ENCODE peak calls at places on chromosomes 7 and 10, in nine cellular contexts. One of them, this sample, is unnamed.

GRCh38 chr10:42637648-42638052 is 720 bp downstream of the ZNF33B start:
- DNase-seq in NCI-H1417: no peak
- DNase-seq in stimulated activated CD4-positive, alpha-beta T cell treated with anti-CD3 and anti-CD28 coated beads, TNF-alpha, amount 100 ng/mL, for 1 hour: no peak
- DNase-seq in heart right ventricle: no peak
- DNase-seq in pancreas: no peak
- DNase-seq in NCI-H2081: no peak
- DNase-seq in endodermal cell: no peak
- DNase-seq in thoracic aorta: no peak
- DNase-seq in left ventricle myocardium inferior: no peak
- DNase-seq in this sample: no peak

GRCh38 chr7:114813597-114813996 is 108.3 kb upstream of the MDFIC start:
- DNase-seq in NCI-H1417: no peak
- DNase-seq in stimulated activated CD4-positive, alpha-beta T cell treated with anti-CD3 and anti-CD28 coated beads, TNF-alpha, amount 100 ng/mL, for 1 hour: no peak
- DNase-seq in heart right ventricle: no peak
- DNase-seq in pancreas: no peak
- DNase-seq in NCI-H2081: no peak
- DNase-seq in endodermal cell: no peak
- DNase-seq in thoracic aorta: no peak
- DNase-seq in left ventricle myocardium inferior: no peak
- DNase-seq in this sample: no peak

GRCh38 chr10:127918570-127918969 is 11.7 kb downstream of the PTPRE start:
- DNase-seq in NCI-H1417: no peak
- DNase-seq in stimulated activated CD4-positive, alpha-beta T cell treated with anti-CD3 and anti-CD28 coated beads, TNF-alpha, amount 100 ng/mL, for 1 hour: no peak
- DNase-seq in heart right ventricle: peak; percentile 44
- DNase-seq in pancreas: no peak
- DNase-seq in NCI-H2081: no peak
- DNase-seq in endodermal cell: no peak
- DNase-seq in thoracic aorta: no peak
- DNase-seq in left ventricle myocardium inferior: no peak
- DNase-seq in this sample: no peak

GRCh38 chr10:28663576-28664368 is 13.5 kb upstream of the BAMBI start:
- DNase-seq in NCI-H1417: peak; percentile 78
- DNase-seq in stimulated activated CD4-positive, alpha-beta T cell treated with anti-CD3 and anti-CD28 coated beads, TNF-alpha, amount 100 ng/mL, for 1 hour: peak; percentile 23
- DNase-seq in heart right ventricle: peak; percentile 74
- DNase-seq in pancreas: peak; percentile 83
- DNase-seq in NCI-H2081: peak; percentile 56
- DNase-seq in endodermal cell: peak; percentile 92
- DNase-seq in thoracic aorta: no peak
- DNase-seq in left ventricle myocardium inferior: peak; percentile 67
- DNase-seq in this sample: peak; percentile 27

GRCh38 chr10:4656576-4657194 is 169.3 kb upstream of the AKR1E2 start:
- DNase-seq in NCI-H1417: peak; percentile 55
- DNase-seq in stimulated activated CD4-positive, alpha-beta T cell treated with anti-CD3 and anti-CD28 coated beads, TNF-alpha, amount 100 ng/mL, for 1 hour: peak; percentile 0
- DNase-seq in heart right ventricle: peak; percentile 33
- DNase-seq in pancreas: no peak
- DNase-seq in NCI-H2081: peak; percentile 64
- DNase-seq in endodermal cell: peak; percentile 76
- DNase-seq in thoracic aorta: no peak
- DNase-seq in left ventricle myocardium inferior: peak; percentile 47
- DNase-seq in this sample: no peak

GRCh38 chr7:30923009-30923773 is 11.5 kb downstream of the AQP1 start:
- DNase-seq in NCI-H1417: no peak
- DNase-seq in stimulated activated CD4-positive, alpha-beta T cell treated with anti-CD3 and anti-CD28 coated beads, TNF-alpha, amount 100 ng/mL, for 1 hour: no peak
- DNase-seq in heart right ventricle: peak; percentile 9
- DNase-seq in pancreas: peak; percentile 50
- DNase-seq in NCI-H2081: no peak
- DNase-seq in endodermal cell: peak; percentile 28
- DNase-seq in thoracic aorta: peak; percentile 1
- DNase-seq in left ventricle myocardium inferior: peak; percentile 7
- DNase-seq in this sample: no peak

GRCh38 chr10:80462986-80463741 is 9.1 kb downstream of the TSPAN14 start:
- DNase-seq in NCI-H1417: no peak
- DNase-seq in stimulated activated CD4-positive, alpha-beta T cell treated with anti-CD3 and anti-CD28 coated beads, TNF-alpha, amount 100 ng/mL, for 1 hour: no peak
- DNase-seq in heart right ventricle: no peak
- DNase-seq in pancreas: no peak
- DNase-seq in NCI-H2081: no peak
- DNase-seq in endodermal cell: no peak
- DNase-seq in thoracic aorta: no peak
- DNase-seq in left ventricle myocardium inferior: no peak
- DNase-seq in this sample: no peak

GRCh38 chr7:79880312-79880711 is 254.3 kb upstream of the GNAI1 start:
- DNase-seq in NCI-H1417: peak; percentile 66
- DNase-seq in stimulated activated CD4-positive, alpha-beta T cell treated with anti-CD3 and anti-CD28 coated beads, TNF-alpha, amount 100 ng/mL, for 1 hour: no peak
- DNase-seq in heart right ventricle: no peak
- DNase-seq in pancreas: no peak
- DNase-seq in NCI-H2081: peak; percentile 85
- DNase-seq in endodermal cell: no peak
- DNase-seq in thoracic aorta: no peak
- DNase-seq in left ventricle myocardium inferior: no peak
- DNase-seq in this sample: no peak

GRCh38 chr7:93765475-93765874 is 125.1 kb downstream of the TFPI2 start:
- DNase-seq in NCI-H1417: no peak
- DNase-seq in stimulated activated CD4-positive, alpha-beta T cell treated with anti-CD3 and anti-CD28 coated beads, TNF-alpha, amount 100 ng/mL, for 1 hour: no peak
- DNase-seq in heart right ventricle: no peak
- DNase-seq in pancreas: no peak
- DNase-seq in NCI-H2081: no peak
- DNase-seq in endodermal cell: no peak
- DNase-seq in thoracic aorta: no peak
- DNase-seq in left ventricle myocardium inferior: no peak
- DNase-seq in this sample: no peak

GRCh38 chr10:45008524-45009161 is 7.9 kb downstream of the ZNF22 start:
- DNase-seq in NCI-H1417: peak; percentile 80
- DNase-seq in stimulated activated CD4-positive, alpha-beta T cell treated with anti-CD3 and anti-CD28 coated beads, TNF-alpha, amount 100 ng/mL, for 1 hour: no peak
- DNase-seq in heart right ventricle: no peak
- DNase-seq in pancreas: no peak
- DNase-seq in NCI-H2081: peak; percentile 33
- DNase-seq in endodermal cell: no peak
- DNase-seq in thoracic aorta: no peak
- DNase-seq in left ventricle myocardium inferior: no peak
- DNase-seq in this sample: peak; percentile 16

GRCh38 chr10:72997099-72997498 is 42.5 kb upstream of the PLA2G12B start:
- DNase-seq in NCI-H1417: no peak
- DNase-seq in stimulated activated CD4-positive, alpha-beta T cell treated with anti-CD3 and anti-CD28 coated beads, TNF-alpha, amount 100 ng/mL, for 1 hour: no peak
- DNase-seq in heart right ventricle: no peak
- DNase-seq in pancreas: no peak
- DNase-seq in NCI-H2081: no peak
- DNase-seq in endodermal cell: no peak
- DNase-seq in thoracic aorta: no peak
- DNase-seq in left ventricle myocardium inferior: no peak
- DNase-seq in this sample: no peak

GRCh38 chr10:47019546-47019945 is 108.3 kb downstream of the PTPN20 start:
- DNase-seq in NCI-H1417: no peak
- DNase-seq in stimulated activated CD4-positive, alpha-beta T cell treated with anti-CD3 and anti-CD28 coated beads, TNF-alpha, amount 100 ng/mL, for 1 hour: no peak
- DNase-seq in heart right ventricle: no peak
- DNase-seq in pancreas: no peak
- DNase-seq in NCI-H2081: no peak
- DNase-seq in endodermal cell: no peak
- DNase-seq in thoracic aorta: no peak
- DNase-seq in left ventricle myocardium inferior: no peak
- DNase-seq in this sample: no peak

GRCh38 chr10:46992794-46993552 is 81.7 kb downstream of the PTPN20 start:
- DNase-seq in NCI-H1417: no peak
- DNase-seq in stimulated activated CD4-positive, alpha-beta T cell treated with anti-CD3 and anti-CD28 coated beads, TNF-alpha, amount 100 ng/mL, for 1 hour: no peak
- DNase-seq in heart right ventricle: peak; percentile 29
- DNase-seq in pancreas: no peak
- DNase-seq in NCI-H2081: peak; percentile 13
- DNase-seq in endodermal cell: peak; percentile 69
- DNase-seq in thoracic aorta: no peak
- DNase-seq in left ventricle myocardium inferior: peak; percentile 15
- DNase-seq in this sample: no peak

GRCh38 chr10:76432274-76433012 is 1001.0 kb downstream of the LRMDA start:
- DNase-seq in NCI-H1417: no peak
- DNase-seq in stimulated activated CD4-positive, alpha-beta T cell treated with anti-CD3 and anti-CD28 coated beads, TNF-alpha, amount 100 ng/mL, for 1 hour: no peak
- DNase-seq in heart right ventricle: peak; percentile 14
- DNase-seq in pancreas: no peak
- DNase-seq in NCI-H2081: no peak
- DNase-seq in endodermal cell: peak; percentile 72
- DNase-seq in thoracic aorta: peak; percentile 43
- DNase-seq in left ventricle myocardium inferior: no peak
- DNase-seq in this sample: no peak

GRCh38 chr7:25069900-25070443 is 55.1 kb downstream of the CYCS start:
- DNase-seq in NCI-H1417: peak; percentile 62
- DNase-seq in stimulated activated CD4-positive, alpha-beta T cell treated with anti-CD3 and anti-CD28 coated beads, TNF-alpha, amount 100 ng/mL, for 1 hour: peak; percentile 11
- DNase-seq in heart right ventricle: peak; percentile 15
- DNase-seq in pancreas: no peak
- DNase-seq in NCI-H2081: peak; percentile 80
- DNase-seq in endodermal cell: peak; percentile 77
- DNase-seq in thoracic aorta: no peak
- DNase-seq in left ventricle myocardium inferior: peak; percentile 19
- DNase-seq in this sample: no peak

GRCh38 chr10:97207756-97208346 is 22.1 kb upstream of the SLIT1 start:
- DNase-seq in NCI-H1417: no peak
- DNase-seq in stimulated activated CD4-positive, alpha-beta T cell treated with anti-CD3 and anti-CD28 coated beads, TNF-alpha, amount 100 ng/mL, for 1 hour: no peak
- DNase-seq in heart right ventricle: no peak
- DNase-seq in pancreas: no peak
- DNase-seq in NCI-H2081: no peak
- DNase-seq in endodermal cell: no peak
- DNase-seq in thoracic aorta: no peak
- DNase-seq in left ventricle myocardium inferior: no peak
- DNase-seq in this sample: no peak

GRCh38 chr10:608331-609265 is 80.9 kb downstream of the DIP2C start:
- DNase-seq in NCI-H1417: no peak
- DNase-seq in stimulated activated CD4-positive, alpha-beta T cell treated with anti-CD3 and anti-CD28 coated beads, TNF-alpha, amount 100 ng/mL, for 1 hour: no peak
- DNase-seq in heart right ventricle: no peak
- DNase-seq in pancreas: no peak
- DNase-seq in NCI-H2081: no peak
- DNase-seq in endodermal cell: no peak
- DNase-seq in thoracic aorta: no peak
- DNase-seq in left ventricle myocardium inferior: no peak
- DNase-seq in this sample: no peak

GRCh38 chr7:155798673-155799439 is 13.4 kb downstream of the SHH start:
- DNase-seq in NCI-H1417: no peak
- DNase-seq in stimulated activated CD4-positive, alpha-beta T cell treated with anti-CD3 and anti-CD28 coated beads, TNF-alpha, amount 100 ng/mL, for 1 hour: no peak
- DNase-seq in heart right ventricle: no peak
- DNase-seq in pancreas: no peak
- DNase-seq in NCI-H2081: peak; percentile 18
- DNase-seq in endodermal cell: no peak
- DNase-seq in thoracic aorta: no peak
- DNase-seq in left ventricle myocardium inferior: no peak
- DNase-seq in this sample: no peak

GRCh38 chr10:63929826-63930467 is 408.7 kb downstream of the REEP3 start:
- DNase-seq in NCI-H1417: no peak
- DNase-seq in stimulated activated CD4-positive, alpha-beta T cell treated with anti-CD3 and anti-CD28 coated beads, TNF-alpha, amount 100 ng/mL, for 1 hour: no peak
- DNase-seq in heart right ventricle: no peak
- DNase-seq in pancreas: no peak
- DNase-seq in NCI-H2081: peak; percentile 40
- DNase-seq in endodermal cell: no peak
- DNase-seq in thoracic aorta: no peak
- DNase-seq in left ventricle myocardium inferior: no peak
- DNase-seq in this sample: no peak